ENCODE peak calls at places on chromosomes 6 and 20, in eight cellular contexts. A is GM12878, R is stomach, H is IMR-90, T is endothelial cell of umbilical vein, J is body of pancreas, O is heart left ventricle, K is breast epithelium. L is an unnamed sample.

GRCh38 chr6:125114248-125114858 is 39.2 kb upstream of the TPD52L1 start:
- DNase-seq in R (peak), O (no peak), A (no peak), K (no peak), H (peak), J (peak), T (peak), L (no peak)

GRCh38 chr20:9051508-9051907 is 17.4 kb upstream of the PLCB4 start:
- DNase-seq in A (no peak), J (no peak), K (no peak), O (no peak), H (peak), R (no peak), T (peak), L (peak)

GRCh38 chr6:17476506-17476905 is 83.1 kb downstream of the CAP2 start:
- DNase-seq in H (no peak), T (no peak), O (no peak), R (no peak), A (no peak), K (no peak), J (no peak), L (no peak)

GRCh38 chr6:18021166-18021850 is 33.9 kb upstream of the KIF13A start:
- DNase-seq in T (no peak), K (no peak), R (no peak), J (no peak), O (no peak), H (no peak), A (no peak), L (no peak)

GRCh38 chr6:152948150-152948768 is 34.6 kb downstream of the FBXO5 start:
- DNase-seq in A (no peak), K (no peak), J (no peak), O (no peak), T (peak), R (no peak), H (peak), L (no peak)

GRCh38 chr6:77150736-77151135 is 312.6 kb downstream of the HTR1B start:
- DNase-seq in J (no peak), A (no peak), K (no peak), T (no peak), H (no peak), R (no peak), O (no peak), L (no peak)

GRCh38 chr20:2084703-2085102 is 16.9 kb upstream of the STK35 start:
- DNase-seq in K (no peak), A (no peak), H (no peak), J (no peak), O (no peak), R (no peak), T (no peak), L (no peak)

GRCh38 chr6:153553627-153554026 is 422.5 kb upstream of the RGS17 start:
- DNase-seq in A (no peak), T (no peak), O (no peak), R (no peak), J (no peak), H (no peak), K (no peak), L (no peak)

GRCh38 chr6:82906951-82907350 is 158.7 kb downstream of the UBE3D start:
- DNase-seq in K (no peak), T (peak), J (no peak), H (peak), O (no peak), A (no peak), R (no peak), L (peak)

GRCh38 chr6:156461647-156462046 is 315.5 kb upstream of the ARID1B start:
- DNase-seq in R (no peak), T (no peak), H (no peak), J (no peak), O (no peak), K (no peak), A (no peak), L (no peak)

GRCh38 chr6:98848539-98849210 is 14.3 kb downstream of the POU3F2 start:
- DNase-seq in K (no peak), O (no peak), H (no peak), T (no peak), J (no peak), R (no peak), A (no peak), L (no peak)

GRCh38 chr6:15985354-15985995 is 143.4 kb upstream of the MYLIP start:
- DNase-seq in T (no peak), R (no peak), K (no peak), A (no peak), H (no peak), O (no peak), J (no peak), L (no peak)

GRCh38 chr6:100461920-100462295 is 2.8 kb downstream of the SIM1 start:
- DNase-seq in K (no peak), J (no peak), A (peak), H (no peak), O (no peak), R (no peak), T (no peak), L (no peak)

DNA sequence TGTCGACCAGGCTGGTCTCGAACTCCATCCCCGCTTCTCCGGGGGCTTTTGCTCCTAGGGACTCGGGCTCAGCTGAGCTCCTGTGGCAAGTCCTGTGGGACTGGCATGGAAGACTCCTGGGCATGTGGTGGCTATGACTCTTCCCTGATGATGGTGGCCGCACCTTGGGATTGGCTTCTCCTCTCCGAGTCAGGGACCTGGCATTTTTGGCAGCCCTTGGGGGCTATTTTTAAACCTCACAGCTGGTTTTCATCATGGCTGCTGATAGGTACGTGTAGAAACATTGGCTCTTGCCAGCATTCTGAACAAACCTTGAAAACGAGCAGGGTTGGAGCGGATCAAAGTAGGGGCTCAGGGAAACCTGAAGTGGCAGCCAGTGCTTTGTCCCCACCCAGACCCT is 54.1 kb downstream of the RBM38 start:
- DNase-seq in O (peak), K (no peak), A (no peak), J (no peak), H (peak), R (no peak), T (no peak), L (no peak)
- TF ChIP-seq POLR2A in O (no peak), K (no peak), A (no peak), J (no peak), H (no peak), R (no peak), T (no peak), L (no peak)

GRCh38 chr6:3409699-3410384 is 47.0 kb downstream of the SLC22A23 start:
- DNase-seq in K (no peak), R (peak), T (no peak), O (no peak), J (peak), A (no peak), H (no peak), L (no peak)
- TF ChIP-seq POLR2A in K (no peak), R (no peak), T (no peak), O (no peak), J (no peak), A (no peak), H (no peak), L (no peak)

GRCh38 chr6:21595951-21596378 is 2.4 kb downstream of the SOX4 start:
- DNase-seq in H (no peak), R (no peak), A (no peak), J (no peak), K (no peak), T (no peak), O (no peak), L (no peak)
- TF ChIP-seq POLR2A in H (no peak), R (no peak), A (no peak), J (no peak), K (no peak), T (peak), O (no peak), L (no peak)

GRCh38 chr6:2245954-2246863 is 804 bp upstream of the GMDS start:
- DNase-seq in H (peak), A (no peak), R (peak), K (peak), J (peak), T (peak), O (peak), L (peak)
- TF ChIP-seq POLR2A in H (no peak), A (no peak), R (no peak), K (no peak), J (peak), T (no peak), O (no peak), L (no peak)

GRCh38 chr6:142152731-142153130 is 5.7 kb downstream of the VTA1 start:
- DNase-seq in H (peak), A (no peak), J (no peak), O (no peak), R (no peak), K (no peak), T (peak), L (no peak)

DNA sequence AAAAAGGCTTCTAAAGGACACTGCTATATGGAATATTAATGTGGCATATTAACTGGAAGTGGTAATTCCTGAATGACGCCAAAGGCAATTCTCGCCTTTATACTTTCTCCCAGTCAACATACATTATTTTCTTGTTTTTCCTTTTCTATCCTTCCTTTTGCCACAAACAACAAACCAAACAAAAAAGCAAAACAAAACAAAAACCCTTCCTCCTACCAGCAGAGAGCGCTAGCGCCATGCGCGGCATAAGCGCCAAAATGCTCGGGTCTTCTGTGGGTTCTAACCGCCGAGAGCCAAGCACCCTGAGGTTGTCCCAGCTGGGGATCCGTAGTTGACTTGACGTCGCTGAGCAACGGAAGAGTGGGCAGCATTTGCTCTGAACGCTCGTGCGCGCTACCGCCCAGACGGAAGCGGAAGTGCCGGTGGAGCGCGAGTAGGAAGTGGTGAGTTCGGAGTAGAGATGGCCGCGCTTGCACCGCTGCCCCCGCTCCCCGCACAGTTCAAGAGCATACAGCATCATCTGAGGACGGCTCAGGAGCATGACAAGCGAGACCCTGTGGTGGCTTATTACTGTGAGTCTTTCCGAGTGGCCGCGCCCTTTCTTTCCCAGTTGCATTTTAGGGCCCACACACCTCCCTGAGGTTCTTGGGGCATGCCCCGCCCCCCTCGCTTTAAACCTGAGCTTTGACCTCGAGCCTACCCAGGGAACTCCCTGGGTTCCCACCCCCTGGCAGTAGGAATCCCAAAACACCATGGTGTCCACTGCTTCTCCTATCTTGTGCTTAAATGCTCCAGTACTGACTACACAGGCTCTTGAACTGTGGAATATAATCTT is at the start of the genes NMBR and VTA1:
- DNase-seq in K (peak), T (peak), A (peak), J (peak), H (peak), O (peak), R (peak), L (peak)
- TF ChIP-seq POLR2A in K (no peak), T (peak), A (peak), J (peak), H (peak), O (peak), R (no peak), L (peak)